ENCODE peak calls at places on chromosomes 4 and X, in eight cellular contexts. One of them, this sample, is unnamed. For H3K4me1, the result is how much of the 10 kb centered on the place peaks cover.

GRCh38 chrX:18681996-18682395 is 10.1 kb upstream of the RS1 start:
- DNase-seq in K562: no peak
- DNase-seq in right lobe of liver: no peak
- DNase-seq in prostate gland: no peak
- DNase-seq in suprapubic skin: no peak
- DNase-seq in adrenal gland: no peak
- DNase-seq in stomach: no peak
- DNase-seq in body of pancreas: no peak
- DNase-seq in this sample: no peak

GRCh38 chr4:184400375-184400870 is 73.9 kb downstream of the IRF2 start:
- DNase-seq in body of pancreas: peak
- DNase-seq in suprapubic skin: no peak
- DNase-seq in K562: no peak
- DNase-seq in adrenal gland: peak
- DNase-seq in stomach: no peak
- DNase-seq in right lobe of liver: peak
- DNase-seq in prostate gland: no peak
- DNase-seq in this sample: no peak

GRCh38 chr4:6449746-6450369 is 22.6 kb downstream of the PPP2R2C start:
- DNase-seq in suprapubic skin: no peak
- DNase-seq in adrenal gland: no peak
- DNase-seq in right lobe of liver: no peak
- DNase-seq in prostate gland: no peak
- DNase-seq in body of pancreas: no peak
- DNase-seq in K562: no peak
- DNase-seq in stomach: no peak
- DNase-seq in this sample: no peak

GRCh38 chr4:78581626-78582025 is 30.1 kb downstream of the ANXA3 start:
- DNase-seq in body of pancreas: peak
- DNase-seq in stomach: no peak
- DNase-seq in adrenal gland: peak
- DNase-seq in K562: no peak
- DNase-seq in suprapubic skin: no peak
- DNase-seq in prostate gland: no peak
- DNase-seq in right lobe of liver: no peak
- DNase-seq in this sample: no peak

GRCh38 chr4:173752610-173753009 is 222.6 kb upstream of the HAND2 start:
- DNase-seq in stomach: no peak
- DNase-seq in right lobe of liver: no peak
- DNase-seq in prostate gland: no peak
- DNase-seq in K562: peak
- DNase-seq in suprapubic skin: no peak
- DNase-seq in body of pancreas: peak
- DNase-seq in adrenal gland: peak
- DNase-seq in this sample: no peak

GRCh38 chr4:139609647-139610046 is 53.6 kb upstream of the SETD7 start:
- DNase-seq in adrenal gland: no peak
- DNase-seq in body of pancreas: no peak
- DNase-seq in right lobe of liver: no peak
- DNase-seq in stomach: no peak
- DNase-seq in prostate gland: no peak
- DNase-seq in K562: no peak
- DNase-seq in suprapubic skin: no peak
- DNase-seq in this sample: no peak

GRCh38 chrX:100994352-100995281 is 25.1 kb downstream of the ARL13A start:
- DNase-seq in prostate gland: no peak
- DNase-seq in adrenal gland: peak
- DNase-seq in K562: peak
- DNase-seq in right lobe of liver: no peak
- DNase-seq in body of pancreas: no peak
- DNase-seq in suprapubic skin: no peak
- DNase-seq in stomach: no peak
- DNase-seq in this sample: no peak

GRCh38 chr4:67909910-67910905 is 26.4 kb upstream of the TMPRSS11D start:
- DNase-seq in stomach: no peak
- DNase-seq in prostate gland: no peak
- DNase-seq in body of pancreas: no peak
- DNase-seq in suprapubic skin: no peak
- DNase-seq in adrenal gland: no peak
- DNase-seq in right lobe of liver: no peak
- DNase-seq in K562: peak
- DNase-seq in this sample: no peak

GRCh38 chr4:155007660-155008176 is 200.7 kb upstream of the NPY2R start:
- DNase-seq in suprapubic skin: no peak
- DNase-seq in right lobe of liver: no peak
- DNase-seq in body of pancreas: no peak
- DNase-seq in prostate gland: no peak
- DNase-seq in K562: no peak
- DNase-seq in stomach: no peak
- DNase-seq in adrenal gland: no peak
- DNase-seq in this sample: no peak

GRCh38 chr4:93199492-93199891 is 629.1 kb upstream of the ATOH1 start:
- DNase-seq in body of pancreas: peak
- DNase-seq in prostate gland: no peak
- DNase-seq in K562: no peak
- DNase-seq in right lobe of liver: no peak
- DNase-seq in adrenal gland: peak
- DNase-seq in stomach: no peak
- DNase-seq in suprapubic skin: no peak
- DNase-seq in this sample: no peak

GRCh38 chrX:129637217-129638109 is 17.3 kb downstream of the APLN start:
- DNase-seq in K562: peak
- DNase-seq in body of pancreas: peak
- DNase-seq in prostate gland: peak
- DNase-seq in right lobe of liver: peak
- DNase-seq in adrenal gland: peak
- DNase-seq in stomach: peak
- DNase-seq in suprapubic skin: no peak
- DNase-seq in this sample: peak

GRCh38 chr4:185761352-185762235 is 50.4 kb downstream of the SORBS2 start:
- DNase-seq in adrenal gland: peak
- DNase-seq in right lobe of liver: no peak
- DNase-seq in K562: no peak
- DNase-seq in suprapubic skin: no peak
- DNase-seq in stomach: no peak
- DNase-seq in prostate gland: no peak
- DNase-seq in body of pancreas: no peak
- DNase-seq in this sample: no peak

GRCh38 chr4:126678608-126679007 is 954.1 kb upstream of the INTU start:
- DNase-seq in body of pancreas: no peak
- DNase-seq in suprapubic skin: no peak
- DNase-seq in right lobe of liver: no peak
- DNase-seq in stomach: no peak
- DNase-seq in prostate gland: no peak
- DNase-seq in adrenal gland: no peak
- DNase-seq in K562: no peak
- DNase-seq in this sample: no peak

DNA sequence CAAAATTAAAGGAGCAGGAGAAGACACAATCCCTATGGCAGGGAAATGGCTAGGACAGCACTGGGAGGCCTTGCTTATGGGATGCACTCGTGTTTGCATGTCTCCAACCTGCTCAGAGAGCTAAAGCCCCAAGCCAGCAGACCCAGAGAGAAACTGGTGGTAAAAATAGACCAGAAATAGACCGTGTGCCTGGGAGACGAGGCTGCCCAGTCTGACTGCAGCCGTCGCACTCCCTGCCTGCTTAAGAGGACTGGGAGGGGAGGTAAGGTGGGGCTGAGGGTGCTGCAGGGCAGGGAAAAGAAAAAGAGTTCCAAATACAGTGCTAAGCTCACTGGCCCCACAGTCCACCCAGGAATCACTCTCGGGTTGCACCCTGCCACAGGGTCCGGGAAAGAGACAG is 633.5 kb downstream of the BCOR start:
- DNase-seq in prostate gland: no peak
- DNase-seq in stomach: no peak
- DNase-seq in right lobe of liver: no peak
- DNase-seq in K562: no peak
- DNase-seq in adrenal gland: no peak
- DNase-seq in body of pancreas: no peak
- DNase-seq in suprapubic skin: no peak
- DNase-seq in this sample: no peak
- TF ChIP-seq POLR2A in prostate gland: no peak
- TF ChIP-seq POLR2A in stomach: no peak
- TF ChIP-seq POLR2A in right lobe of liver: no peak
- TF ChIP-seq POLR2A in K562: no peak
- TF ChIP-seq POLR2A in adrenal gland: no peak
- TF ChIP-seq POLR2A in body of pancreas: no peak
- TF ChIP-seq POLR2A in suprapubic skin: no peak
- TF ChIP-seq POLR2A in this sample: no peak

GRCh38 chrX:12975670-12975965 is 708 bp downstream of the TMSB4X start:
- DNase-seq in right lobe of liver: peak
- DNase-seq in stomach: no peak
- DNase-seq in body of pancreas: no peak
- DNase-seq in adrenal gland: no peak
- DNase-seq in K562: no peak
- DNase-seq in suprapubic skin: no peak
- DNase-seq in prostate gland: no peak
- DNase-seq in this sample: peak

GRCh38 chrX:12974217-12974796 is 603 bp upstream of the TMSB4X start:
- DNase-seq in prostate gland: no peak
- DNase-seq in suprapubic skin: peak
- DNase-seq in stomach: peak
- DNase-seq in adrenal gland: peak
- DNase-seq in right lobe of liver: peak
- DNase-seq in body of pancreas: peak
- DNase-seq in K562: peak
- DNase-seq in this sample: peak

GRCh38 chrX:12977761-12978204 is 2.9 kb downstream of the TMSB4X start:
- DNase-seq in suprapubic skin: no peak
- DNase-seq in stomach: no peak
- DNase-seq in adrenal gland: no peak
- DNase-seq in prostate gland: no peak
- DNase-seq in K562: no peak
- DNase-seq in right lobe of liver: no peak
- DNase-seq in body of pancreas: no peak
- DNase-seq in this sample: no peak

GRCh38 chrX:12974797-12975669 is at the start of gene TMSB4X:
- DNase-seq in stomach: peak
- DNase-seq in suprapubic skin: peak
- DNase-seq in right lobe of liver: peak
- DNase-seq in body of pancreas: peak
- DNase-seq in adrenal gland: peak
- DNase-seq in prostate gland: peak
- DNase-seq in K562: peak
- DNase-seq in this sample: peak

DNA sequence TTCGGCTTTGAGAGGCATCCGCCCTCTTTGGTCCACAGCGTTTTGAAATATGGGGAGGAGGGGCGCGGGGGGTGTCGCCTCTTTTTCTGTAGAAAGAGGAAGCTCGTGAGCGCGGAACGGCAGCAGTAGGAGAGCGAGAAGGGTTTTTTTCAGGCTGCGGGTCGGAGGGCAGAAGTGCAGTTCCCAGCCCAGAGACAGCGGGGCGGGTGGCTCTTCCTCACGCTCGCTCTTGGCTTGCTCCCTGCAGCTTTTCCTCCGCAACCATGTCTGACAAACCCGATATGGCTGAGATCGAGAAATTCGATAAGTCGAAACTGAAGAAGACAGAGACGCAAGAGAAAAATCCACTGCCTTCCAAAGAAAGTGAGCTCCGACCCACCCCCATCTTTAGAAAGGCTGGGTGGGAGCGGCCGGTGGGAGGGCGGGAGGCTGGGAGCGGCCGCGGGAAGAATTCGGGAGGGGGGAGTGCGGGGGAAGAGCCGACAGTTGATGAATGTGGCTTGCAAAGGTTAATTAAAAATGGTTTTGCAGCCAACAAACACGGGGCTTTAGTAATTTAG is 1.2 kb downstream of the TMSB4X start:
- DNase-seq in stomach: peak
- DNase-seq in adrenal gland: peak
- DNase-seq in suprapubic skin: no peak
- DNase-seq in body of pancreas: no peak
- DNase-seq in prostate gland: no peak
- DNase-seq in right lobe of liver: peak
- DNase-seq in K562: peak
- DNase-seq in this sample: peak
- H3K4me1 ChIP-seq in stomach: under half
- H3K4me1 ChIP-seq in adrenal gland: under half
- H3K4me1 ChIP-seq in suprapubic skin: under half
- H3K4me1 ChIP-seq in body of pancreas: under half
- H3K4me1 ChIP-seq in prostate gland: under half
- H3K4me1 ChIP-seq in right lobe of liver: under half
- H3K4me1 ChIP-seq in K562: under half
- H3K4me1 ChIP-seq in this sample: under half

GRCh38 chrX:48573690-48574269 is 504 bp upstream of the RBM3 start:
- DNase-seq in stomach: peak
- DNase-seq in prostate gland: no peak
- DNase-seq in K562: peak
- DNase-seq in body of pancreas: peak
- DNase-seq in right lobe of liver: peak
- DNase-seq in suprapubic skin: no peak
- DNase-seq in adrenal gland: peak
- DNase-seq in this sample: peak
- TF ChIP-seq POLR2A in stomach: no peak
- TF ChIP-seq POLR2A in prostate gland: no peak
- TF ChIP-seq POLR2A in K562: no peak
- TF ChIP-seq POLR2A in body of pancreas: no peak
- TF ChIP-seq POLR2A in right lobe of liver: no peak
- TF ChIP-seq POLR2A in suprapubic skin: no peak
- TF ChIP-seq POLR2A in adrenal gland: no peak
- TF ChIP-seq POLR2A in this sample: no peak

GRCh38 chrX:19683817-19684216 is 168.5 kb upstream of the MAP3K15 start:
- DNase-seq in right lobe of liver: no peak
- DNase-seq in suprapubic skin: no peak
- DNase-seq in adrenal gland: no peak
- DNase-seq in stomach: no peak
- DNase-seq in body of pancreas: no peak
- DNase-seq in prostate gland: no peak
- DNase-seq in K562: no peak
- DNase-seq in this sample: no peak

GRCh38 chrX:19683358-19683757 is 168.1 kb upstream of the MAP3K15 start:
- DNase-seq in K562: no peak
- DNase-seq in prostate gland: no peak
- DNase-seq in suprapubic skin: no peak
- DNase-seq in stomach: no peak
- DNase-seq in adrenal gland: no peak
- DNase-seq in right lobe of liver: no peak
- DNase-seq in body of pancreas: no peak
- DNase-seq in this sample: no peak

GRCh38 chrX:19682712-19683331 is 167.5 kb upstream of the MAP3K15 start:
- DNase-seq in K562: no peak
- DNase-seq in stomach: peak
- DNase-seq in body of pancreas: peak
- DNase-seq in suprapubic skin: peak
- DNase-seq in adrenal gland: peak
- DNase-seq in prostate gland: peak
- DNase-seq in right lobe of liver: peak
- DNase-seq in this sample: peak

GRCh38 chrX:19686876-19687275 is 171.6 kb upstream of the MAP3K15 start:
- DNase-seq in right lobe of liver: no peak
- DNase-seq in adrenal gland: no peak
- DNase-seq in suprapubic skin: no peak
- DNase-seq in body of pancreas: no peak
- DNase-seq in K562: no peak
- DNase-seq in stomach: no peak
- DNase-seq in prostate gland: no peak
- DNase-seq in this sample: no peak

DNA sequence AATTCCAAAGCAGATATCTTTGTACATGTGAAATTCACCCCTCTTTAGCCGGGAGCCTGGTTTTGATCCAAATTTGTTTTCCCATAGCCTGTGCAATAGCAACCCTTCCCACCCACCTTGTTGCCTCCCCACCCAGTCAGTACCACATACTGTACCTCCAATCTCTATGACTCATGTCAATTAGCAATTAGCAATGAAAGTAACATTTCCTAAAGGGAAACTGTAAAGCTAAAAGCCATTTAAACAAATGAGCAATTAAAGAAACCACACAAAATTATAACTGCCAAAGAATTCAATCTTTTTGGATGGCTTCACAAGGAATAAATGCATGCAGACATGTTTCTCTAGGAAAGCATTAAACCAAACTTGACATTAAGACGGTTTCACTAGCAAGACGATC is 169.0 kb upstream of the MAP3K15 start:
- DNase-seq in K562: no peak
- DNase-seq in prostate gland: no peak
- DNase-seq in adrenal gland: no peak
- DNase-seq in right lobe of liver: no peak
- DNase-seq in body of pancreas: no peak
- DNase-seq in suprapubic skin: no peak
- DNase-seq in stomach: no peak
- DNase-seq in this sample: no peak
- H3K4me1 ChIP-seq in K562: under half
- H3K4me1 ChIP-seq in prostate gland: under half
- H3K4me1 ChIP-seq in adrenal gland: under half
- H3K4me1 ChIP-seq in right lobe of liver: under half
- H3K4me1 ChIP-seq in body of pancreas: under half
- H3K4me1 ChIP-seq in suprapubic skin: under half
- H3K4me1 ChIP-seq in stomach: under half
- H3K4me1 ChIP-seq in this sample: under half

This sample was measured in Peyer's patch.